ENCODE peak calls at places on chromosomes 2 and 18, in five cellular contexts. Q is ELR, D is activated T-helper 1 cell treated with Interleukin-2 at 50 U/mL for 16 hours, E is H7, H is GM04504. P is an unnamed sample.

GRCh38 chr2:190835303-190835930 is 45.2 kb upstream of the GLS start:
- DNase-seq in Q (peak; percentile 89), D (no peak), E (no peak), H (no peak), P (no peak)

GRCh38 chr2:74502147-74502719 is 2.8 kb upstream of the LBX2 start:
- DNase-seq in Q (no peak), D (no peak), E (peak; percentile 77), H (no peak), P (no peak)

GRCh38 chr2:36618381-36618780 is 20.4 kb upstream of the FEZ2 start:
- DNase-seq in Q (peak; percentile 83), D (no peak), E (peak; percentile 62), H (no peak), P (peak; percentile 88)

GRCh38 chr2:20614201-20615045 is 36.5 kb downstream of the HS1BP3 start:
- DNase-seq in Q (no peak), D (no peak), E (peak; percentile 80), H (no peak), P (peak; percentile 58)

GRCh38 chr2:218781691-218782528 is at the start of gene CYP27A1:
- DNase-seq in Q (peak; percentile 54), D (no peak), E (peak; percentile 90), H (no peak), P (peak; percentile 52)

GRCh38 chr2:146927080-146927714 is 917.6 kb upstream of the ACVR2A start:
- DNase-seq in Q (peak; percentile 54), D (no peak), E (peak; percentile 63), H (peak; percentile 37), P (peak; percentile 78)

GRCh38 chr18:78999939-79000338 is 20.3 kb downstream of the SALL3 start:
- DNase-seq in Q (no peak), D (no peak), E (no peak), H (no peak), P (no peak)

GRCh38 chr2:101223814-101224231 is 28.9 kb upstream of the CNOT11 start:
- DNase-seq in Q (no peak), D (no peak), E (no peak), H (peak; percentile 57), P (no peak)

GRCh38 chr2:128282976-128283810 is 35.5 kb downstream of the HS6ST1 start:
- DNase-seq in Q (no peak), D (no peak), E (no peak), H (no peak), P (no peak)

GRCh38 chr2:104033399-104033798 is 820.5 kb upstream of the POU3F3 start:
- DNase-seq in Q (no peak), D (no peak), E (no peak), H (no peak), P (no peak)

GRCh38 chr2:29314816-29315571 is 199.8 kb downstream of the CLIP4 start:
- DNase-seq in Q (no peak), D (peak; percentile 17), E (peak; percentile 52), H (no peak), P (peak; percentile 33)

GRCh38 chr18:26419746-26420145 is 128.6 kb downstream of the KCTD1 start:
- DNase-seq in Q (no peak), D (no peak), E (no peak), H (no peak), P (no peak)

GRCh38 chr2:23533014-23533730 is 148.2 kb downstream of the KLHL29 start:
- DNase-seq in Q (no peak), D (no peak), E (peak; percentile 76), H (no peak), P (peak; percentile 51)

GRCh38 chr2:223725494-223725893 is 111.9 kb downstream of the AP1S3 start:
- DNase-seq in Q (peak; percentile 99), D (no peak), E (peak; percentile 72), H (peak; percentile 90), P (peak; percentile 89)

GRCh38 chr2:10414000-10414451 is 34.1 kb downstream of the ODC1 start:
- DNase-seq in Q (peak; percentile 76), D (no peak), E (no peak), H (no peak), P (no peak)

GRCh38 chr2:150472122-150472899 is 15.2 kb downstream of the RND3 start:
- DNase-seq in Q (peak; percentile 93), D (no peak), E (no peak), H (peak; percentile 63), P (no peak)